ENCODE peak calls at places on chromosomes 5 and 9, in six cellular contexts. One of them, this sample, is unnamed.

GRCh38 chr5:87872986-87873385 is 395.7 kb downstream of the TMEM161B start:
- DNase-seq in OCI-LY7: no peak
- DNase-seq in endothelial cell: no peak
- DNase-seq in gastrocnemius medialis: no peak
- DNase-seq in Peyer's patch: no peak
- DNase-seq in lower lobe of right lung: no peak
- DNase-seq in this sample: no peak

GRCh38 chr5:540215-541147 is 16.2 kb upstream of the SLC9A3 start:
- DNase-seq in OCI-LY7: no peak
- DNase-seq in endothelial cell: no peak
- DNase-seq in gastrocnemius medialis: no peak
- DNase-seq in Peyer's patch: no peak
- DNase-seq in lower lobe of right lung: peak
- DNase-seq in this sample: no peak

GRCh38 chr9:71766663-71767062 is 1.6 kb downstream of the CEMIP2 start:
- DNase-seq in OCI-LY7: no peak
- DNase-seq in endothelial cell: no peak
- DNase-seq in gastrocnemius medialis: no peak
- DNase-seq in Peyer's patch: no peak
- DNase-seq in lower lobe of right lung: no peak
- DNase-seq in this sample: no peak

GRCh38 chr5:38556599-38557308 is at the start of gene LIFR:
- DNase-seq in OCI-LY7: no peak
- DNase-seq in endothelial cell: peak
- DNase-seq in gastrocnemius medialis: peak
- DNase-seq in Peyer's patch: no peak
- DNase-seq in lower lobe of right lung: peak
- DNase-seq in this sample: peak

GRCh38 chr5:37132646-37133045 is 116.5 kb downstream of the CPLANE1 start:
- DNase-seq in OCI-LY7: no peak
- DNase-seq in endothelial cell: no peak
- DNase-seq in gastrocnemius medialis: no peak
- DNase-seq in Peyer's patch: no peak
- DNase-seq in lower lobe of right lung: no peak
- DNase-seq in this sample: no peak

GRCh38 chr5:177980776-177981175 is 15.3 kb downstream of the PROP1 start:
- DNase-seq in OCI-LY7: no peak
- DNase-seq in endothelial cell: no peak
- DNase-seq in gastrocnemius medialis: no peak
- DNase-seq in Peyer's patch: peak
- DNase-seq in lower lobe of right lung: no peak
- DNase-seq in this sample: no peak

GRCh38 chr5:137888489-137888874 is 775 bp upstream of the PKD2L2 start:
- DNase-seq in OCI-LY7: no peak
- DNase-seq in endothelial cell: no peak
- DNase-seq in gastrocnemius medialis: no peak
- DNase-seq in Peyer's patch: no peak
- DNase-seq in lower lobe of right lung: no peak
- DNase-seq in this sample: no peak

GRCh38 chr9:445033-445432 is 230.4 kb downstream of the DOCK8 start:
- DNase-seq in OCI-LY7: no peak
- DNase-seq in endothelial cell: no peak
- DNase-seq in gastrocnemius medialis: no peak
- DNase-seq in Peyer's patch: no peak
- DNase-seq in lower lobe of right lung: no peak
- DNase-seq in this sample: no peak

GRCh38 chr5:171739246-171739645 is 46.4 kb upstream of the SMIM23 start:
- DNase-seq in OCI-LY7: no peak
- DNase-seq in endothelial cell: no peak
- DNase-seq in gastrocnemius medialis: no peak
- DNase-seq in Peyer's patch: no peak
- DNase-seq in lower lobe of right lung: no peak
- DNase-seq in this sample: no peak

GRCh38 chr5:17282283-17283120 is 65.1 kb downstream of the BASP1 start:
- DNase-seq in OCI-LY7: peak
- DNase-seq in endothelial cell: no peak
- DNase-seq in gastrocnemius medialis: no peak
- DNase-seq in Peyer's patch: peak
- DNase-seq in lower lobe of right lung: no peak
- DNase-seq in this sample: no peak

GRCh38 chr5:56327810-56328209 is 94.7 kb upstream of the ANKRD55 start:
- DNase-seq in OCI-LY7: no peak
- DNase-seq in endothelial cell: no peak
- DNase-seq in gastrocnemius medialis: no peak
- DNase-seq in Peyer's patch: no peak
- DNase-seq in lower lobe of right lung: no peak
- DNase-seq in this sample: no peak

GRCh38 chr5:73816656-73817420 is 190.8 kb downstream of the ARHGEF28 start:
- DNase-seq in OCI-LY7: no peak
- DNase-seq in endothelial cell: no peak
- DNase-seq in gastrocnemius medialis: no peak
- DNase-seq in Peyer's patch: no peak
- DNase-seq in lower lobe of right lung: no peak
- DNase-seq in this sample: no peak

GRCh38 chr5:37893414-37894134 is 53.7 kb upstream of the GDNF start:
- DNase-seq in OCI-LY7: no peak
- DNase-seq in endothelial cell: no peak
- DNase-seq in gastrocnemius medialis: no peak
- DNase-seq in Peyer's patch: no peak
- DNase-seq in lower lobe of right lung: no peak
- DNase-seq in this sample: no peak

GRCh38 chr5:37789991-37790390 is 49.9 kb downstream of the GDNF start:
- DNase-seq in OCI-LY7: no peak
- DNase-seq in endothelial cell: no peak
- DNase-seq in gastrocnemius medialis: no peak
- DNase-seq in Peyer's patch: no peak
- DNase-seq in lower lobe of right lung: no peak
- DNase-seq in this sample: no peak

GRCh38 chr5:7802855-7803254 is 48.1 kb downstream of the CFAP90 start:
- DNase-seq in OCI-LY7: no peak
- DNase-seq in endothelial cell: no peak
- DNase-seq in gastrocnemius medialis: no peak
- DNase-seq in Peyer's patch: no peak
- DNase-seq in lower lobe of right lung: no peak
- DNase-seq in this sample: no peak

GRCh38 chr9:2722715-2723114 is 5.4 kb downstream of the KCNV2 start:
- DNase-seq in OCI-LY7: peak
- DNase-seq in endothelial cell: no peak
- DNase-seq in gastrocnemius medialis: peak
- DNase-seq in Peyer's patch: no peak
- DNase-seq in lower lobe of right lung: no peak
- DNase-seq in this sample: no peak

GRCh38 chr9:35079041-35079425 is 709 bp downstream of the FANCG start:
- DNase-seq in OCI-LY7: peak
- DNase-seq in endothelial cell: no peak
- DNase-seq in gastrocnemius medialis: no peak
- DNase-seq in Peyer's patch: no peak
- DNase-seq in lower lobe of right lung: no peak
- DNase-seq in this sample: no peak

GRCh38 chr5:131994533-131995226 is 16.8 kb downstream of the ACSL6 start:
- DNase-seq in OCI-LY7: no peak
- DNase-seq in endothelial cell: no peak
- DNase-seq in gastrocnemius medialis: no peak
- DNase-seq in Peyer's patch: no peak
- DNase-seq in lower lobe of right lung: peak
- DNase-seq in this sample: no peak

GRCh38 chr9:131100445-131100844 is 4.1 kb downstream of the AIF1L start:
- DNase-seq in OCI-LY7: no peak
- DNase-seq in endothelial cell: no peak
- DNase-seq in gastrocnemius medialis: no peak
- DNase-seq in Peyer's patch: no peak
- DNase-seq in lower lobe of right lung: no peak
- DNase-seq in this sample: no peak

GRCh38 chr9:20418485-20418884 is 203.8 kb downstream of the MLLT3 start:
- DNase-seq in OCI-LY7: no peak
- DNase-seq in endothelial cell: no peak
- DNase-seq in gastrocnemius medialis: no peak
- DNase-seq in Peyer's patch: no peak
- DNase-seq in lower lobe of right lung: no peak
- DNase-seq in this sample: no peak

GRCh38 chr5:61790678-61791077 is 458.6 kb downstream of the ZSWIM6 start:
- DNase-seq in OCI-LY7: no peak
- DNase-seq in endothelial cell: no peak
- DNase-seq in gastrocnemius medialis: no peak
- DNase-seq in Peyer's patch: no peak
- DNase-seq in lower lobe of right lung: no peak
- DNase-seq in this sample: no peak

GRCh38 chr9:81473206-81473605 is 216.1 kb downstream of the TLE1 start:
- DNase-seq in OCI-LY7: no peak
- DNase-seq in endothelial cell: no peak
- DNase-seq in gastrocnemius medialis: no peak
- DNase-seq in Peyer's patch: no peak
- DNase-seq in lower lobe of right lung: no peak
- DNase-seq in this sample: no peak

GRCh38 chr9:38163518-38163917 is 94.5 kb upstream of the SHB start:
- DNase-seq in OCI-LY7: no peak
- DNase-seq in endothelial cell: no peak
- DNase-seq in gastrocnemius medialis: no peak
- DNase-seq in Peyer's patch: no peak
- DNase-seq in lower lobe of right lung: no peak
- DNase-seq in this sample: no peak

GRCh38 chr9:124066783-124067563 is 55.4 kb downstream of the LHX2 start:
- DNase-seq in OCI-LY7: no peak
- DNase-seq in endothelial cell: no peak
- DNase-seq in gastrocnemius medialis: no peak
- DNase-seq in Peyer's patch: no peak
- DNase-seq in lower lobe of right lung: no peak
- DNase-seq in this sample: no peak

GRCh38 chr5:143400541-143401252 is 2.8 kb downstream of the NR3C1 start:
- DNase-seq in OCI-LY7: peak
- DNase-seq in endothelial cell: no peak
- DNase-seq in gastrocnemius medialis: no peak
- DNase-seq in Peyer's patch: no peak
- DNase-seq in lower lobe of right lung: no peak
- DNase-seq in this sample: no peak

GRCh38 chr5:61198606-61199005 is 36.3 kb upstream of the SMIM15 start:
- DNase-seq in OCI-LY7: no peak
- DNase-seq in endothelial cell: no peak
- DNase-seq in gastrocnemius medialis: no peak
- DNase-seq in Peyer's patch: no peak
- DNase-seq in lower lobe of right lung: no peak
- DNase-seq in this sample: no peak

GRCh38 chr5:176648467-176649194 is 1.3 kb downstream of the TSPAN17 start:
- DNase-seq in OCI-LY7: no peak
- DNase-seq in endothelial cell: no peak
- DNase-seq in gastrocnemius medialis: no peak
- DNase-seq in Peyer's patch: no peak
- DNase-seq in lower lobe of right lung: no peak
- DNase-seq in this sample: no peak

GRCh38 chr9:91555132-91555531 is 131.5 kb upstream of the NFIL3 start:
- DNase-seq in OCI-LY7: no peak
- DNase-seq in endothelial cell: no peak
- DNase-seq in gastrocnemius medialis: no peak
- DNase-seq in Peyer's patch: no peak
- DNase-seq in lower lobe of right lung: no peak
- DNase-seq in this sample: no peak

GRCh38 chr5:135437796-135438560 is 9.2 kb downstream of the DCANP1 start:
- DNase-seq in OCI-LY7: no peak
- DNase-seq in endothelial cell: no peak
- DNase-seq in gastrocnemius medialis: peak
- DNase-seq in Peyer's patch: no peak
- DNase-seq in lower lobe of right lung: no peak
- DNase-seq in this sample: no peak

GRCh38 chr9:128323192-128323730 is 622 bp downstream of the COQ4 start:
- DNase-seq in OCI-LY7: no peak
- DNase-seq in endothelial cell: no peak
- DNase-seq in gastrocnemius medialis: no peak
- DNase-seq in Peyer's patch: no peak
- DNase-seq in lower lobe of right lung: no peak
- DNase-seq in this sample: no peak

GRCh38 chr9:122383992-122384461 is 13.2 kb downstream of the PTGS1 start:
- DNase-seq in OCI-LY7: no peak
- DNase-seq in endothelial cell: no peak
- DNase-seq in gastrocnemius medialis: no peak
- DNase-seq in Peyer's patch: no peak
- DNase-seq in lower lobe of right lung: no peak
- DNase-seq in this sample: no peak

GRCh38 chr5:150411245-150411979 is 1.3 kb downstream of the CD74 start:
- DNase-seq in OCI-LY7: peak
- DNase-seq in endothelial cell: no peak
- DNase-seq in gastrocnemius medialis: no peak
- DNase-seq in Peyer's patch: peak
- DNase-seq in lower lobe of right lung: peak
- DNase-seq in this sample: no peak

GRCh38 chr5:93092349-93093105 is 488.5 kb downstream of the NR2F1-AS1 start:
- DNase-seq in OCI-LY7: no peak
- DNase-seq in endothelial cell: no peak
- DNase-seq in gastrocnemius medialis: no peak
- DNase-seq in Peyer's patch: no peak
- DNase-seq in lower lobe of right lung: no peak
- DNase-seq in this sample: no peak
- TF ChIP-seq CTCF in OCI-LY7: no peak
- TF ChIP-seq CTCF in endothelial cell: no peak
- TF ChIP-seq CTCF in gastrocnemius medialis: no peak
- TF ChIP-seq CTCF in Peyer's patch: no peak
- TF ChIP-seq CTCF in lower lobe of right lung: no peak
- TF ChIP-seq CTCF in this sample: no peak

GRCh38 chr5:141412853-141413539 is at the start of gene PCDHGA10:
- DNase-seq in OCI-LY7: peak
- DNase-seq in endothelial cell: peak
- DNase-seq in gastrocnemius medialis: no peak
- DNase-seq in Peyer's patch: peak
- DNase-seq in lower lobe of right lung: no peak
- DNase-seq in this sample: no peak
- TF ChIP-seq CTCF in OCI-LY7: peak
- TF ChIP-seq CTCF in endothelial cell: peak
- TF ChIP-seq CTCF in gastrocnemius medialis: peak
- TF ChIP-seq CTCF in Peyer's patch: peak
- TF ChIP-seq CTCF in lower lobe of right lung: peak
- TF ChIP-seq CTCF in this sample: peak

GRCh38 chr9:137590469-137591383 is at the start of gene ZMYND19:
- DNase-seq in OCI-LY7: peak
- DNase-seq in endothelial cell: peak
- DNase-seq in gastrocnemius medialis: peak
- DNase-seq in Peyer's patch: peak
- DNase-seq in lower lobe of right lung: peak
- DNase-seq in this sample: peak
- TF ChIP-seq CTCF in OCI-LY7: no peak
- TF ChIP-seq CTCF in endothelial cell: no peak
- TF ChIP-seq CTCF in gastrocnemius medialis: no peak
- TF ChIP-seq CTCF in Peyer's patch: no peak
- TF ChIP-seq CTCF in lower lobe of right lung: no peak
- TF ChIP-seq CTCF in this sample: no peak

GRCh38 chr5:164255598-164256213 is 750.3 kb downstream of the MAT2B start:
- DNase-seq in OCI-LY7: no peak
- DNase-seq in endothelial cell: no peak
- DNase-seq in gastrocnemius medialis: no peak
- DNase-seq in Peyer's patch: no peak
- DNase-seq in lower lobe of right lung: no peak
- DNase-seq in this sample: no peak
- TF ChIP-seq CTCF in OCI-LY7: peak
- TF ChIP-seq CTCF in endothelial cell: no peak
- TF ChIP-seq CTCF in gastrocnemius medialis: no peak
- TF ChIP-seq CTCF in Peyer's patch: no peak
- TF ChIP-seq CTCF in lower lobe of right lung: no peak
- TF ChIP-seq CTCF in this sample: no peak